ENCODE peak calls at places on chromosome 3, in four cellular contexts. Z, B, E and L are unnamed samples.

GRCh38 chr3:130635285-130635684 is 111.3 kb downstream of the PIK3R4 start:
- DNase-seq in Z (no peak), B (no peak), E (no peak), L (no peak)

GRCh38 chr3:56622381-56622780 is 60.7 kb downstream of the TASOR start:
- DNase-seq in Z (no peak), B (no peak), E (no peak), L (no peak)

GRCh38 chr3:197836244-197836643 is 45.2 kb downstream of the LRCH3 start:
- DNase-seq in Z (no peak), B (no peak), E (no peak), L (no peak)

GRCh38 chr3:87035339-87035738 is 44.4 kb upstream of the VGLL3 start:
- DNase-seq in Z (no peak), B (peak; percentile 8), E (no peak), L (no peak)

GRCh38 chr3:161263057-161263456 is 41.9 kb downstream of the NMD3 start:
- DNase-seq in Z (no peak), B (peak; percentile 70), E (no peak), L (no peak)

GRCh38 chr3:141273700-141274410 is 42.2 kb downstream of the PXYLP1 start:
- DNase-seq in Z (no peak), B (no peak), E (no peak), L (no peak)

GRCh38 chr3:154615451-154615850 is 185.5 kb upstream of the GPR149 start:
- DNase-seq in Z (no peak), B (no peak), E (no peak), L (no peak)

GRCh38 chr3:138051946-138052802 is 42.2 kb downstream of the CLDN18 start:
- DNase-seq in Z (peak; percentile 35), B (no peak), E (no peak), L (peak; percentile 53)

GRCh38 chr3:192417559-192418055 is 309.7 kb downstream of the FGF12 start:
- DNase-seq in Z (no peak), B (no peak), E (no peak), L (no peak)

GRCh38 chr3:189307963-189308362 is 136.2 kb downstream of the TPRG1 start:
- DNase-seq in Z (no peak), B (no peak), E (no peak), L (no peak)

GRCh38 chr3:138479355-138479964 is 45.0 kb downstream of the ESYT3 start:
- DNase-seq in Z (peak; percentile 31), B (peak; percentile 12), E (no peak), L (peak; percentile 44)

GRCh38 chr3:25592510-25592968 is 72.2 kb downstream of the TOP2B start:
- DNase-seq in Z (peak; percentile 20), B (peak; percentile 75), E (no peak), L (no peak)

GRCh38 chr3:117589454-117589853 is 879.9 kb downstream of the TUSC7 start:
- DNase-seq in Z (no peak), B (peak; percentile 53), E (no peak), L (peak; percentile 22)

GRCh38 chr3:63807901-63808589 is 11.1 kb upstream of the C3orf49 start:
- DNase-seq in Z (no peak), B (no peak), E (no peak), L (no peak)

GRCh38 chr3:58333206-58334012 is 717 bp downstream of the PXK start:
- DNase-seq in Z (no peak), B (no peak), E (no peak), L (peak; percentile 46)

GRCh38 chr3:57091874-57092273 is 31.4 kb downstream of the SPATA12 start:
- DNase-seq in Z (no peak), B (no peak), E (no peak), L (no peak)

GRCh38 chr3:127970966-127971592 is 56.0 kb downstream of the KBTBD12 start:
- DNase-seq in Z (peak; percentile 24), B (peak; percentile 20), E (no peak), L (peak; percentile 52)

GRCh38 chr3:167033866-167034265 is 346.2 kb downstream of the ZBBX start:
- DNase-seq in Z (no peak), B (no peak), E (no peak), L (no peak)

GRCh38 chr3:36993326-36994283 is at the start of gene MLH1:
- DNase-seq in Z (peak; percentile 100), B (peak; percentile 100), E (no peak), L (peak; percentile 100)

GRCh38 chr3:4411236-4411635 is 55.8 kb downstream of the SUMF1 start:
- DNase-seq in Z (no peak), B (no peak), E (no peak), L (no peak)

GRCh38 chr3:183527980-183528379 is 27.5 kb downstream of the KLHL6 start:
- DNase-seq in Z (no peak), B (no peak), E (no peak), L (peak; percentile 64)

GRCh38 chr3:176789281-176789705 is 408.0 kb downstream of the TBL1XR1 start:
- DNase-seq in Z (no peak), B (peak; percentile 12), E (no peak), L (no peak)

GRCh38 chr3:12964713-12965612 is 108.3 kb downstream of the IQSEC1 start:
- DNase-seq in Z (peak; percentile 42), B (no peak), E (no peak), L (no peak)
- H3K27ac ChIP-seq in Z (peak overlapping the region; percentile 57), B (no peak overlapping the region), E (peak overlapping the region; percentile 43), L (no peak overlapping the region)

DNA sequence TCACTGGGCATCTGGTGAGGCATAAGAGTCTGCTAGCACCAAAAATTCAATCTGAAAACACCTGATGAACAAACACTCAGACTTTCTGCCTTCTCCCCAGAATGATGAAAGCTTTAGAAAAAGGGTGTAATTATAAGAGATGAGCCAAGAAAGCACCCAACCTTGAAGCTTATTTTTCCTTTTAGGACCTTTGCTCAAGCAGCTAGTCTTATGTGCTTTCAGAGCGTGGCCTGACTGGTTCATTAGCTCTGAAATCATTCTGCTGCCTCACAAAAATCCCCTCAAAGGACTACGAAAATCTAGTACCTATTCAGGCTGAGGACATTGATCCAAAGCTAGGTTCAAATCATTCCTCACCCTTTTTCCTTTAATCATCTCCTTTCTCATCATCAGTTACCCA is 662.3 kb downstream of the MAGI1 start:
- DNase-seq in Z (no peak), B (no peak), E (no peak), L (no peak)
- H3K27ac ChIP-seq in Z (no peak overlapping the region), B (no peak overlapping the region), E (no peak overlapping the region), L (no peak overlapping the region)

GRCh38 chr3:185308126-185308754 is 54.4 kb upstream of the EHHADH start:
- DNase-seq in Z (peak; percentile 77), B (peak; percentile 12), E (no peak), L (peak; percentile 84)
- H3K27ac ChIP-seq in Z (no peak overlapping the region), B (no peak overlapping the region), E (no peak overlapping the region), L (no peak overlapping the region)

DNA sequence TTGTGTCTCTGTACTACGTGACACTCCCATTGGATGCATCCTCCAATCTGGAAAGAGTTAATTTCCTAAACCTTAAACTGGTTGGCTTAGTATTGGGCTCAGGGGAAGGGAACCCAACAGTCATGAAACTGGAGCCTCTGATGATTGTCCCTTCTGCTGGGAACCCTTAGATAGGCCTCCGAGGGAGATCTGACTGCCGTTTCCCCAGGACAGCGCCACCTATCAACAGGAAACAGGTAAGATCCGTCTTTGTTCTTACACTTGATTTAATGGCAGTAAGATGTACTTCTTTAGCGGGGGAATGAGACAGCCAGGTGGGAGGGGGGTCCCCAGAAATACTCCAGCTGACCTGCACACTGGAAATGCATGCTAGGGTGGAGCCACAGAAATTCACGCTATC is 1749.6 kb downstream of the SI start:
- DNase-seq in Z (no peak), B (no peak), E (no peak), L (no peak)
- H3K27ac ChIP-seq in Z (no peak overlapping the region), B (no peak overlapping the region), E (no peak overlapping the region), L (no peak overlapping the region)

GRCh38 chr3:126781406-126781805 is 77.4 kb downstream of the CHCHD6 start:
- DNase-seq in Z (no peak), B (no peak), E (no peak), L (no peak)
- H3K27ac ChIP-seq in Z (no peak overlapping the region), B (peak overlapping the region; percentile 93), E (peak overlapping the region; percentile 72), L (no peak overlapping the region)

DNA sequence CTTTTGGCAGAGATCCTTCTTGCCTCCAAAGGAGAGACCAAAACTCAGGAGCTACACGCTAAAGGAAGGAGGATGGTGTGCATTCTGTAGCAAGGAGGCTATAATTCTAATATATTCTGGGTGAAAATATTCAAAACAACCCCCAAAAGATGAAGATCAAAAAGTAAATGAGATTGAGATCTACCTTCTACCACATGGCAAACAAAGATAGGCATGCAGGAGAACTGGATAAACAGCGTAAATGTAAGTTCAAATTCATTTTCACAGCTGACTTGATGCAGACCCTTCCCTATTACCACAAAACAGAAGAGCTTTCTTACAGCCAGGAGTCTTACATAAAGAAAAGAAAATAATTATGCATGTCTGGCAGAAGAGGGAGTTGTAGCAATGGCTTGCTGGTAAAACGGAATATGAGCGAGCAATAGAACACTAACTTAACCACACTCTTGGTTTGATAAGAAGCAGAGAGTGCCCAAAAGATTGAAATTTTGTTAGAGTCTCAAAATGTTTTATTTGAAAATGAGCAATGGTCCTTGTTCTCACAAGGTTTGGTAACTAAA is 272.7 kb downstream of the MECOM start:
- DNase-seq in Z (no peak), B (peak; percentile 22), E (no peak), L (no peak)
- H3K27ac ChIP-seq in Z (peak overlapping the region; percentile 67), B (no peak overlapping the region), E (peak overlapping the region; percentile 54), L (no peak overlapping the region)